ENCODE peak calls at places on chromosomes 3 and 15, in ten cellular contexts. Y is fibroblast of lung, S is GM23248, X is hepatocyte, U is aorta, R is lower lobe of right lung, E is body of pancreas, G is endothelial cell of umbilical vein, A is breast epithelium, K is left ventricle myocardium inferior. O is an unnamed sample.

GRCh38 chr3:39505866-39506738 is 38.6 kb downstream of the MOBP start:
- DNase-seq in S (no peak), Y (no peak), G (peak; percentile 79), K (no peak), E (no peak), R (no peak), X (no peak), A (no peak), U (no peak), O (no peak)

GRCh38 chr15:52462806-52463360 is 65.8 kb downstream of the MYO5A start:
- DNase-seq in S (no peak), A (no peak), Y (no peak), X (no peak), R (no peak), K (no peak), E (no peak), G (no peak), U (no peak), O (no peak)

GRCh38 chr3:190150681-190151080 is 30.0 kb upstream of the P3H2 start:
- DNase-seq in K (no peak), Y (no peak), A (no peak), S (no peak), R (no peak), U (no peak), X (no peak), G (no peak), E (no peak), O (no peak)

GRCh38 chr3:56484096-56484495 is 15.8 kb upstream of the ERC2 start:
- DNase-seq in U (no peak), A (no peak), Y (no peak), X (no peak), E (no peak), S (no peak), R (no peak), G (no peak), K (no peak), O (no peak)

GRCh38 chr3:135896613-135897012 is 68.9 kb upstream of the PPP2R3A start:
- DNase-seq in A (no peak), R (no peak), X (no peak), K (no peak), U (no peak), E (no peak), Y (peak; percentile 55), S (peak; percentile 62), G (no peak), O (no peak)

GRCh38 chr3:156406393-156406792 is 148.5 kb downstream of the SSR3 start:
- DNase-seq in X (no peak), A (no peak), R (no peak), U (no peak), G (no peak), S (no peak), K (no peak), E (no peak), Y (no peak), O (no peak)

GRCh38 chr15:31605467-31605931 is 278.9 kb downstream of the KLF13 start:
- DNase-seq in E (no peak), K (no peak), A (no peak), S (peak; percentile 79), Y (peak; percentile 24), X (peak; percentile 38), R (no peak), U (no peak), G (no peak), O (no peak)

GRCh38 chr15:56582785-56583184 is 117.8 kb upstream of the MNS1 start:
- DNase-seq in K (no peak), G (no peak), A (no peak), U (no peak), E (no peak), S (no peak), X (no peak), Y (peak; percentile 24), R (no peak), O (no peak)

GRCh38 chr3:32430900-32431299 is 39.2 kb downstream of the CMTM7 start:
- DNase-seq in S (no peak), U (no peak), R (no peak), Y (no peak), G (no peak), X (no peak), K (no peak), E (no peak), A (no peak), O (no peak)

GRCh38 chr3:32434206-32434605 is 42.6 kb downstream of the CMTM7 start:
- DNase-seq in K (no peak), G (no peak), E (no peak), Y (no peak), S (no peak), A (no peak), R (no peak), U (no peak), X (no peak), O (no peak)

GRCh38 chr3:32432711-32433530 is 41.3 kb downstream of the CMTM7 start:
- DNase-seq in Y (no peak), R (no peak), U (no peak), G (no peak), X (no peak), K (no peak), E (no peak), S (peak; percentile 48), A (no peak), O (no peak)

GRCh38 chr3:32432045-32432710 is 40.5 kb downstream of the CMTM7 start:
- DNase-seq in R (no peak), A (no peak), S (no peak), U (no peak), Y (no peak), X (no peak), G (no peak), E (no peak), K (no peak), O (no peak)

GRCh38 chr3:32431481-32431880 is 39.8 kb downstream of the CMTM7 start:
- DNase-seq in R (no peak), X (no peak), E (no peak), A (no peak), S (no peak), U (no peak), Y (no peak), K (no peak), G (no peak), O (no peak)
- H3K4me1 ChIP-seq in R (peaks cover 23% of the 10 kb centered on the region), X (no peaks in the 10 kb centered on the region), E (peaks cover 15% of the 10 kb centered on the region), A (no peaks in the 10 kb centered on the region), S (peaks cover 14% of the 10 kb centered on the region), U (no peaks in the 10 kb centered on the region), Y (no peaks in the 10 kb centered on the region), K (no peaks in the 10 kb centered on the region), G (no peaks in the 10 kb centered on the region), O (no peaks in the 10 kb centered on the region)

GRCh38 chr15:92393287-92393993 is at the start of gene ST8SIA2:
- DNase-seq in S (peak; percentile 39), Y (peak; percentile 57), E (no peak), X (peak; percentile 68), R (no peak), G (peak; percentile 3), K (peak; percentile 32), U (no peak), A (no peak), O (no peak)

GRCh38 chr15:92392462-92392861 is 1.2 kb upstream of the ST8SIA2 start:
- DNase-seq in S (no peak), R (no peak), X (peak; percentile 7), A (no peak), E (no peak), G (no peak), U (no peak), K (no peak), Y (no peak), O (no peak)

GRCh38 chr15:92393994-92394326 is 279 bp downstream of the ST8SIA2 start:
- DNase-seq in G (peak; percentile 2), K (no peak), Y (no peak), E (no peak), R (no peak), X (peak; percentile 19), U (no peak), S (no peak), A (no peak), O (no peak)

GRCh38 chr15:92391640-92392039 is 2.0 kb upstream of the ST8SIA2 start:
- DNase-seq in R (no peak), X (peak; percentile 53), S (peak; percentile 44), E (no peak), U (no peak), Y (peak; percentile 45), A (no peak), G (peak; percentile 19), K (no peak), O (no peak)

DNA sequence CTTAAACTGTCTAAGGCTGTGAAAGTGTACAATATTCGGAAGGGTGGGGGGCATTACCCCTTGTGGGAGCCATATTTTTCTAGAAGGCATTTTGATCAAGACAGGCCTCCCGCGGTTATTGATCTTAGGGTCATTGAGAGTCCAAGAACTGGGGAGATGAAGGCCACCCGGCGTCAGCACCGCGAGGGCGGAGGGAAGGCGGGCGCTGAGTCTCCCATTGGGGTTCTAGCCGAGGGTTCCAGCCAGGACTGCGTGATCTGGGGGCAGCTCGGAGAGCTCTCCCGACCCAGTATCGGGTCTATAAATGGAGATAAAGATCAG is 755 bp upstream of the ST8SIA2 start:
- DNase-seq in U (no peak), X (no peak), G (no peak), E (no peak), S (no peak), R (no peak), K (no peak), A (no peak), Y (no peak), O (no peak)
- H3K4me3 ChIP-seq in U (no peak overlapping the region), X (no peak overlapping the region), G (no peak overlapping the region), E (no peak overlapping the region), S (no peak overlapping the region), R (peak overlapping the region; percentile 2), K (peak overlapping the region; percentile 70), A (peak overlapping the region; percentile 57), Y (no peak overlapping the region), O (no peak overlapping the region)

GRCh38 chr15:59262316-59262715 is 55.7 kb downstream of the LDHAL6B start:
- DNase-seq in E (no peak), X (no peak), R (no peak), U (no peak), K (no peak), Y (no peak), G (no peak), A (no peak), S (no peak), O (no peak)

GRCh38 chr15:59256538-59256937 is 49.9 kb downstream of the LDHAL6B start:
- DNase-seq in Y (no peak), A (no peak), E (no peak), U (no peak), R (no peak), G (no peak), S (no peak), X (no peak), K (no peak), O (no peak)

GRCh38 chr15:59259137-59259943 is 52.7 kb downstream of the LDHAL6B start:
- DNase-seq in S (no peak), G (no peak), A (no peak), R (no peak), K (no peak), Y (no peak), X (no peak), U (no peak), E (no peak), O (no peak)

GRCh38 chr15:59258317-59258716 is 51.7 kb downstream of the LDHAL6B start:
- DNase-seq in X (no peak), E (no peak), S (no peak), A (no peak), U (no peak), G (no peak), R (no peak), K (no peak), Y (no peak), O (no peak)

GRCh38 chr15:59260090-59260489 is 53.4 kb downstream of the LDHAL6B start:
- DNase-seq in R (no peak), E (no peak), X (no peak), U (no peak), Y (no peak), S (no peak), A (no peak), G (no peak), K (no peak), O (no peak)
- H3K27ac ChIP-seq in R (no peak overlapping the region), E (no peak overlapping the region), X (no peak overlapping the region), U (no peak overlapping the region), Y (no peak overlapping the region), S (no peak overlapping the region), A (no peak overlapping the region), G (no peak overlapping the region), K (no peak overlapping the region), O (no peak overlapping the region)

DNA sequence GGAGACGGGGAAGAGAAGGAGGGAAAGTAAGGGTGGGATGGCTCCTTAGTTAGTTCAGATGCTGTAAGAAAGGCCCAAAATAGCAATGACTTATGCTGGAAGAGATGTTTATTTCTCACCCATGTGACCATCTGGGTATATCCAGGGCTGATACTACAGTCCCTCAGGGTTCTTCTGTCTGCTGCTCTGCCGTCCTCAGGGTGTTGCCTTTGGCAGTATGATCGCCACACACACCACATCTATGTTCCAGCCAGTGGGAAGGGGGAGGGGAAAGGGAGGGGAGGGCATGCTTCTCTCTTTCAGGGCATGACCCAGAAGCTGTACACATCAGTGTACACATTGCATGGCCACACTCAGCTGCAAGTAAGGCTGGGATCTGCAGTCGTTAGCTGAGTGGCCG is 10.2 kb downstream of the CD276 start:
- DNase-seq in S (peak; percentile 52), Y (peak; percentile 18), X (no peak), E (no peak), U (no peak), G (no peak), A (no peak), K (no peak), R (no peak), O (no peak)
- H3K4me1 ChIP-seq in S (peaks cover 56% of the 10 kb centered on the region), Y (peaks cover 39% of the 10 kb centered on the region), X (peaks cover 18% of the 10 kb centered on the region), E (peaks cover 12% of the 10 kb centered on the region), U (peaks cover 4% of the 10 kb centered on the region), G (peaks cover 21% of the 10 kb centered on the region), A (peaks cover 12% of the 10 kb centered on the region), K (peaks cover 72% of the 10 kb centered on the region), R (peaks cover 63% of the 10 kb centered on the region), O (peaks cover 45% of the 10 kb centered on the region)